ENCODE peak calls at places on chromosome 22, in nine cellular contexts. A is NCI-H2227 treated with DMSO at 0.1 percent for 48 hours; K is aorta; V is CD8-positive, alpha-beta memory T cell; B is activated T-cell treated with anti-CD3 and anti-CD28 coated beads, Interleukin-2, amount 50 U/mL, for 24 hours; T is KBM-7; D is fibroblast of gingiva; G is GM23338; J is naive thymus-derived CD8-positive, alpha-beta T cell. H is an unnamed sample.
A peak's percentile ranks its signal among the peaks of the same experiment; 100 is the strongest.

GRCh38 chr22:38935616-38936015 is 21.8 kb upstream of the APOBEC3A start:
- DNase-seq in A (no peak), K (no peak), V (no peak), B (no peak), T (no peak), D (no peak), G (no peak), J (no peak), H (no peak)

GRCh38 chr22:21451545-21452520 is 15.4 kb upstream of the TMEM191C start:
- DNase-seq in A (no peak), K (no peak), V (no peak), B (no peak), T (no peak), D (no peak), G (no peak), J (no peak), H (no peak)

GRCh38 chr22:46660604-46661201 is 40.5 kb downstream of the GRAMD4 start:
- DNase-seq in A (no peak), K (no peak), V (no peak), B (no peak), T (no peak), D (no peak), G (peak; percentile 53), J (no peak), H (peak; percentile 20)

GRCh38 chr22:36398602-36399472 is 11.1 kb upstream of the MYH9 start:
- DNase-seq in A (no peak), K (no peak), V (no peak), B (no peak), T (no peak), D (no peak), G (no peak), J (no peak), H (no peak)

GRCh38 chr22:30224161-30224857 is 22.2 kb downstream of the LIF start:
- DNase-seq in A (no peak), K (no peak), V (no peak), B (no peak), T (no peak), D (no peak), G (no peak), J (no peak), H (no peak)

GRCh38 chr22:36238348-36239149 is 778 bp downstream of the APOL2 start:
- DNase-seq in A (no peak), K (peak; percentile 45), V (no peak), B (no peak), T (no peak), D (peak; percentile 10), G (no peak), J (peak; percentile 4), H (no peak)

GRCh38 chr22:46262449-46263207 is 515 bp downstream of the PKDREJ start:
- DNase-seq in A (no peak), K (peak; percentile 88), V (no peak), B (peak; percentile 50), T (no peak), D (peak; percentile 11), G (peak; percentile 91), J (no peak), H (no peak)

GRCh38 chr22:43437871-43438475 is 26.2 kb downstream of the MPPED1 start:
- DNase-seq in A (no peak), K (no peak), V (no peak), B (no peak), T (no peak), D (no peak), G (no peak), J (no peak), H (peak; percentile 23)

GRCh38 chr22:31344369-31345330 is 1.5 kb downstream of the PATZ1 start:
- DNase-seq in A (no peak), K (peak; percentile 69), V (peak; percentile 29), B (peak; percentile 69), T (peak; percentile 64), D (peak; percentile 55), G (peak; percentile 25), J (no peak), H (peak; percentile 17)

GRCh38 chr22:28833276-28833923 is 33.0 kb upstream of the XBP1 start:
- DNase-seq in A (no peak), K (no peak), V (no peak), B (no peak), T (no peak), D (no peak), G (no peak), J (no peak), H (no peak)

GRCh38 chr22:32920032-32920628 is 118.6 kb downstream of the TIMP3 start:
- DNase-seq in A (peak; percentile 20), K (peak; percentile 54), V (no peak), B (no peak), T (peak; percentile 67), D (peak; percentile 45), G (no peak), J (no peak), H (no peak)

GRCh38 chr22:37676691-37677627 is 1.5 kb downstream of the LGALS1 start:
- DNase-seq in A (peak; percentile 63), K (peak; percentile 93), V (peak; percentile 94), B (peak; percentile 96), T (peak; percentile 96), D (peak; percentile 98), G (peak; percentile 97), J (peak; percentile 94), H (peak; percentile 92)